ENCODE peak calls at places on chromosomes 11 and 22, in seven cellular contexts. Y is Daoy; F is dorsolateral prefrontal cortex; S is CD4-positive, alpha-beta memory T cell; Q is left ventricle myocardium superior; G is GM23248; J is EL. K is an unnamed sample.

GRCh38 chr11:122267602-122268001 is 151.6 kb upstream of the BLID start:
- DNase-seq in S (no peak), F (no peak), Q (no peak), Y (peak), J (peak), G (peak), K (no peak)

GRCh38 chr22:37485006-37485713 is 1.0 kb downstream of the MFNG start:
- DNase-seq in G (no peak), S (no peak), F (no peak), J (no peak), Q (peak), Y (no peak), K (no peak)

GRCh38 chr22:39123811-39124668 is 27.0 kb downstream of the APOBEC3H start:
- DNase-seq in J (no peak), G (no peak), F (no peak), Y (no peak), S (no peak), Q (no peak), K (no peak)

GRCh38 chr11:1390603-1391164 is 950 bp downstream of the BRSK2 start:
- DNase-seq in S (no peak), Q (peak), Y (no peak), J (no peak), G (peak), F (no peak), K (no peak)

GRCh38 chr11:117171007-117171647 is 7.4 kb upstream of the SIDT2 start:
- DNase-seq in S (no peak), Y (no peak), F (peak), Q (no peak), G (no peak), J (no peak), K (no peak)

GRCh38 chr11:18540207-18541009 is 13.7 kb upstream of the TSG101 start:
- DNase-seq in F (no peak), G (peak), S (peak), J (no peak), Q (no peak), Y (no peak), K (peak)

GRCh38 chr11:131889760-131890620 is 519.6 kb downstream of the NTM start:
- DNase-seq in J (no peak), G (peak), Y (no peak), S (no peak), Q (no peak), F (no peak), K (no peak)

GRCh38 chr22:36413022-36413770 is 25.4 kb upstream of the MYH9 start:
- DNase-seq in Y (peak), J (peak), G (peak), Q (no peak), F (no peak), S (no peak), K (no peak)

GRCh38 chr22:32533265-32534068 is 58.9 kb downstream of the FBXO7 start:
- DNase-seq in J (peak), F (no peak), Q (no peak), G (peak), Y (peak), S (no peak), K (no peak)

GRCh38 chr11:106990322-106990721 is 28.0 kb downstream of the GUCY1A2 start:
- DNase-seq in G (no peak), J (no peak), S (no peak), Q (peak), F (peak), Y (no peak), K (no peak)

GRCh38 chr11:113014731-113015455 is 53.7 kb downstream of the NCAM1 start:
- DNase-seq in S (no peak), J (no peak), Q (peak), F (peak), G (peak), Y (peak), K (no peak)

GRCh38 chr11:74559110-74559933 is 33.1 kb upstream of the POLD3 start:
- DNase-seq in S (no peak), Y (peak), F (no peak), G (no peak), Q (no peak), J (no peak), K (no peak)

GRCh38 chr22:44026630-44027511 is 2.8 kb downstream of the PARVB start:
- DNase-seq in J (peak), G (peak), Y (peak), F (peak), Q (peak), S (peak), K (no peak)

GRCh38 chr11:7905961-7906429 is 25.1 kb downstream of the OR10A6 start:
- DNase-seq in G (peak), Y (no peak), Q (no peak), S (no peak), J (peak), F (no peak), K (no peak)

GRCh38 chr22:30575011-30575671 is 676 bp upstream of the GAL3ST1 start:
- DNase-seq in S (no peak), Y (peak), Q (peak), F (peak), G (peak), J (peak), K (no peak)

GRCh38 chr11:71301858-71302533 is 49.6 kb upstream of the SHANK2 start:
- DNase-seq in J (no peak), S (no peak), F (no peak), G (no peak), Q (no peak), Y (no peak), K (no peak)

GRCh38 chr11:36035999-36036398 is 92.1 kb downstream of the LDLRAD3 start:
- DNase-seq in S (no peak), Y (no peak), F (no peak), Q (no peak), J (no peak), G (no peak), K (no peak)

GRCh38 chr11:11237433-11237832 is 115.6 kb downstream of the CSNK2A3 start:
- DNase-seq in Y (no peak), J (no peak), Q (no peak), G (no peak), S (no peak), F (no peak), K (no peak)

GRCh38 chr22:49885281-49885680 is 31.6 kb downstream of the ZBED4 start:
- DNase-seq in G (no peak), F (no peak), Q (no peak), Y (no peak), S (no peak), J (no peak), K (no peak)

GRCh38 chr11:79160786-79161403 is 279.9 kb downstream of the TENM4 start:
- DNase-seq in S (no peak), G (peak), F (no peak), Q (no peak), Y (no peak), J (no peak), K (no peak)

GRCh38 chr11:99419991-99420390 is 399.2 kb downstream of the CNTN5 start:
- DNase-seq in G (no peak), Q (no peak), Y (no peak), J (peak), F (no peak), S (no peak), K (no peak)

GRCh38 chr11:71484248-71485062 is 31.5 kb downstream of the NADSYN1 start:
- DNase-seq in Q (peak), F (no peak), S (no peak), Y (no peak), J (no peak), G (no peak), K (no peak)